ENCODE peak calls at places on chromosomes 2 and 18, in seven cellular contexts. One of them, this sample, is unnamed.

GRCh38 chr2:64143154-64144056 is 815 bp downstream of the PELI1 start:
- DNase-seq in fibroblast of lung: peak; percentile 50
- DNase-seq in NCI-H1417: peak; percentile 65
- DNase-seq in brain microvascular endothelial cell: peak; percentile 21
- DNase-seq in CD4-positive, alpha-beta T cell: peak; percentile 29
- DNase-seq in stimulated activated naive B cell treated with anti-CD40 and anti-IgM and Interleukin-4, amounts not matched to agents 10 μg/mL and 1 μg/mL and 100 μg/mL, for 72 hours: no peak
- DNase-seq in activated CD4-positive, alpha-beta T cell treated with anti-CD3 and anti-CD28 coated beads for 24 hours: no peak
- DNase-seq in this sample: peak; percentile 50

GRCh38 chr2:9782197-9782719 is 61.0 kb upstream of the TAF1B start:
- DNase-seq in NCI-H1417: peak; percentile 56
- DNase-seq in fibroblast of lung: no peak
- DNase-seq in stimulated activated naive B cell treated with anti-CD40 and anti-IgM and Interleukin-4, amounts not matched to agents 10 μg/mL and 1 μg/mL and 100 μg/mL, for 72 hours: no peak
- DNase-seq in CD4-positive, alpha-beta T cell: peak; percentile 60
- DNase-seq in brain microvascular endothelial cell: no peak
- DNase-seq in activated CD4-positive, alpha-beta T cell treated with anti-CD3 and anti-CD28 coated beads for 24 hours: peak; percentile 58
- DNase-seq in this sample: no peak

GRCh38 chr18:51953521-51953920 is 386.5 kb upstream of the DCC start:
- DNase-seq in NCI-H1417: no peak
- DNase-seq in activated CD4-positive, alpha-beta T cell treated with anti-CD3 and anti-CD28 coated beads for 24 hours: no peak
- DNase-seq in CD4-positive, alpha-beta T cell: no peak
- DNase-seq in fibroblast of lung: no peak
- DNase-seq in brain microvascular endothelial cell: no peak
- DNase-seq in stimulated activated naive B cell treated with anti-CD40 and anti-IgM and Interleukin-4, amounts not matched to agents 10 μg/mL and 1 μg/mL and 100 μg/mL, for 72 hours: peak; percentile 34
- DNase-seq in this sample: no peak

GRCh38 chr18:44943201-44943881 is 262.7 kb downstream of the SETBP1 start:
- DNase-seq in CD4-positive, alpha-beta T cell: no peak
- DNase-seq in activated CD4-positive, alpha-beta T cell treated with anti-CD3 and anti-CD28 coated beads for 24 hours: no peak
- DNase-seq in stimulated activated naive B cell treated with anti-CD40 and anti-IgM and Interleukin-4, amounts not matched to agents 10 μg/mL and 1 μg/mL and 100 μg/mL, for 72 hours: no peak
- DNase-seq in NCI-H1417: no peak
- DNase-seq in fibroblast of lung: peak; percentile 95
- DNase-seq in brain microvascular endothelial cell: peak; percentile 81
- DNase-seq in this sample: peak; percentile 26

GRCh38 chr2:106108351-106108750 is 85.8 kb downstream of the UXS1 start:
- DNase-seq in activated CD4-positive, alpha-beta T cell treated with anti-CD3 and anti-CD28 coated beads for 24 hours: no peak
- DNase-seq in stimulated activated naive B cell treated with anti-CD40 and anti-IgM and Interleukin-4, amounts not matched to agents 10 μg/mL and 1 μg/mL and 100 μg/mL, for 72 hours: no peak
- DNase-seq in CD4-positive, alpha-beta T cell: no peak
- DNase-seq in fibroblast of lung: peak; percentile 20
- DNase-seq in brain microvascular endothelial cell: peak; percentile 28
- DNase-seq in NCI-H1417: no peak
- DNase-seq in this sample: peak; percentile 32

GRCh38 chr2:28296904-28297303 is 95.8 kb upstream of the FOSL2 start:
- DNase-seq in brain microvascular endothelial cell: no peak
- DNase-seq in NCI-H1417: no peak
- DNase-seq in stimulated activated naive B cell treated with anti-CD40 and anti-IgM and Interleukin-4, amounts not matched to agents 10 μg/mL and 1 μg/mL and 100 μg/mL, for 72 hours: no peak
- DNase-seq in fibroblast of lung: peak; percentile 44
- DNase-seq in activated CD4-positive, alpha-beta T cell treated with anti-CD3 and anti-CD28 coated beads for 24 hours: no peak
- DNase-seq in CD4-positive, alpha-beta T cell: no peak
- DNase-seq in this sample: peak; percentile 56

GRCh38 chr18:37574113-37574512 is 8.5 kb upstream of the CELF4 start:
- DNase-seq in brain microvascular endothelial cell: no peak
- DNase-seq in activated CD4-positive, alpha-beta T cell treated with anti-CD3 and anti-CD28 coated beads for 24 hours: no peak
- DNase-seq in stimulated activated naive B cell treated with anti-CD40 and anti-IgM and Interleukin-4, amounts not matched to agents 10 μg/mL and 1 μg/mL and 100 μg/mL, for 72 hours: no peak
- DNase-seq in CD4-positive, alpha-beta T cell: no peak
- DNase-seq in NCI-H1417: no peak
- DNase-seq in fibroblast of lung: no peak
- DNase-seq in this sample: no peak

GRCh38 chr2:63186331-63186730 is 135.7 kb downstream of the OTX1 start:
- DNase-seq in stimulated activated naive B cell treated with anti-CD40 and anti-IgM and Interleukin-4, amounts not matched to agents 10 μg/mL and 1 μg/mL and 100 μg/mL, for 72 hours: no peak
- DNase-seq in activated CD4-positive, alpha-beta T cell treated with anti-CD3 and anti-CD28 coated beads for 24 hours: no peak
- DNase-seq in NCI-H1417: no peak
- DNase-seq in CD4-positive, alpha-beta T cell: no peak
- DNase-seq in brain microvascular endothelial cell: no peak
- DNase-seq in fibroblast of lung: no peak
- DNase-seq in this sample: no peak

This sample was measured in cardiac fibroblast.